ENCODE peak calls at places on chromosomes 16 and 17, in seven cellular contexts. One of them, this sample, is unnamed.

GRCh38 chr16:9092282-9092962 is 978 bp downstream of the HAPSTR1 start:
- DNase-seq in adrenal gland: peak; percentile 64
- DNase-seq in psoas muscle: peak; percentile 73
- DNase-seq in neural progenitor cell: peak; percentile 66
- DNase-seq in breast epithelium: peak; percentile 32
- DNase-seq in endodermal cell: peak; percentile 71
- DNase-seq in ovary: peak; percentile 72
- DNase-seq in this sample: no peak

GRCh38 chr16:85046957-85047866 is 19.6 kb downstream of the KIAA0513 start:
- DNase-seq in endodermal cell: peak; percentile 58
- DNase-seq in ovary: no peak
- DNase-seq in psoas muscle: peak; percentile 24
- DNase-seq in adrenal gland: no peak
- DNase-seq in breast epithelium: no peak
- DNase-seq in neural progenitor cell: no peak
- DNase-seq in this sample: no peak

GRCh38 chr17:49580055-49580721 is 4.5 kb downstream of the NXPH3 start:
- DNase-seq in psoas muscle: peak; percentile 52
- DNase-seq in ovary: no peak
- DNase-seq in adrenal gland: no peak
- DNase-seq in breast epithelium: no peak
- DNase-seq in endodermal cell: peak; percentile 52
- DNase-seq in neural progenitor cell: no peak
- DNase-seq in this sample: no peak

GRCh38 chr17:33082529-33083148 is 91.0 kb downstream of the SPACA3 start:
- DNase-seq in breast epithelium: no peak
- DNase-seq in neural progenitor cell: no peak
- DNase-seq in psoas muscle: no peak
- DNase-seq in ovary: no peak
- DNase-seq in adrenal gland: no peak
- DNase-seq in endodermal cell: peak; percentile 9
- DNase-seq in this sample: no peak

GRCh38 chr16:88962478-88963152 is 14.4 kb downstream of the CBFA2T3 start:
- DNase-seq in endodermal cell: no peak
- DNase-seq in neural progenitor cell: no peak
- DNase-seq in adrenal gland: no peak
- DNase-seq in breast epithelium: no peak
- DNase-seq in psoas muscle: peak; percentile 40
- DNase-seq in ovary: no peak
- DNase-seq in this sample: no peak

GRCh38 chr17:1643293-1643998 is 2.1 kb downstream of the SCARF1 start:
- DNase-seq in psoas muscle: peak; percentile 67
- DNase-seq in adrenal gland: no peak
- DNase-seq in ovary: peak; percentile 56
- DNase-seq in endodermal cell: peak; percentile 98
- DNase-seq in breast epithelium: peak; percentile 63
- DNase-seq in neural progenitor cell: peak; percentile 87
- DNase-seq in this sample: no peak

GRCh38 chr16:20952144-20952797 is 51.7 kb downstream of the LYRM1 start:
- DNase-seq in ovary: no peak
- DNase-seq in endodermal cell: no peak
- DNase-seq in psoas muscle: no peak
- DNase-seq in adrenal gland: no peak
- DNase-seq in breast epithelium: no peak
- DNase-seq in neural progenitor cell: no peak
- DNase-seq in this sample: no peak

GRCh38 chr16:83995756-83996155 is 27.7 kb downstream of the NECAB2 start:
- DNase-seq in endodermal cell: peak; percentile 76
- DNase-seq in neural progenitor cell: peak; percentile 90
- DNase-seq in breast epithelium: no peak
- DNase-seq in psoas muscle: no peak
- DNase-seq in adrenal gland: peak; percentile 83
- DNase-seq in ovary: no peak
- DNase-seq in this sample: no peak

GRCh38 chr17:45353047-45353446 is 36.2 kb upstream of the MAP3K14 start:
- DNase-seq in adrenal gland: peak; percentile 23
- DNase-seq in ovary: no peak
- DNase-seq in endodermal cell: no peak
- DNase-seq in breast epithelium: no peak
- DNase-seq in neural progenitor cell: no peak
- DNase-seq in psoas muscle: no peak
- DNase-seq in this sample: peak; percentile 6

GRCh38 chr16:89633064-89633631 is 19.7 kb downstream of the DPEP1 start:
- DNase-seq in endodermal cell: no peak
- DNase-seq in adrenal gland: no peak
- DNase-seq in ovary: no peak
- DNase-seq in psoas muscle: no peak
- DNase-seq in breast epithelium: no peak
- DNase-seq in neural progenitor cell: no peak
- DNase-seq in this sample: no peak

GRCh38 chr16:87108941-87109340 is 208.3 kb downstream of the C16orf95 start:
- DNase-seq in breast epithelium: no peak
- DNase-seq in psoas muscle: no peak
- DNase-seq in endodermal cell: no peak
- DNase-seq in neural progenitor cell: no peak
- DNase-seq in ovary: no peak
- DNase-seq in adrenal gland: no peak
- DNase-seq in this sample: no peak

GRCh38 chr17:78168906-78169793 is 769 bp downstream of the SYNGR2 start:
- DNase-seq in neural progenitor cell: peak; percentile 60
- DNase-seq in ovary: peak; percentile 60
- DNase-seq in breast epithelium: no peak
- DNase-seq in adrenal gland: peak; percentile 89
- DNase-seq in endodermal cell: peak; percentile 95
- DNase-seq in psoas muscle: peak; percentile 75
- DNase-seq in this sample: peak; percentile 47

GRCh38 chr16:1784977-1785845 is 2.5 kb downstream of the NUBP2 start:
- DNase-seq in neural progenitor cell: no peak
- DNase-seq in adrenal gland: no peak
- DNase-seq in psoas muscle: peak; percentile 45
- DNase-seq in ovary: peak; percentile 26
- DNase-seq in breast epithelium: no peak
- DNase-seq in endodermal cell: no peak
- DNase-seq in this sample: no peak

GRCh38 chr17:970388-970768 is 9.2 kb downstream of the NXN start:
- DNase-seq in neural progenitor cell: no peak
- DNase-seq in psoas muscle: no peak
- DNase-seq in endodermal cell: peak; percentile 60
- DNase-seq in adrenal gland: no peak
- DNase-seq in ovary: no peak
- DNase-seq in breast epithelium: no peak
- DNase-seq in this sample: no peak

GRCh38 chr16:54027126-54027922 is 259.3 kb downstream of the IRX3 start:
- DNase-seq in ovary: no peak
- DNase-seq in endodermal cell: no peak
- DNase-seq in adrenal gland: no peak
- DNase-seq in psoas muscle: no peak
- DNase-seq in neural progenitor cell: no peak
- DNase-seq in breast epithelium: no peak
- DNase-seq in this sample: no peak

GRCh38 chr17:39671651-39672521 is 3.6 kb downstream of the PNMT start:
- DNase-seq in neural progenitor cell: peak; percentile 79
- DNase-seq in ovary: no peak
- DNase-seq in endodermal cell: peak; percentile 92
- DNase-seq in breast epithelium: no peak
- DNase-seq in psoas muscle: peak; percentile 70
- DNase-seq in adrenal gland: peak; percentile 81
- DNase-seq in this sample: peak; percentile 33

GRCh38 chr17:57247261-57247660 is 9.1 kb upstream of the MSI2 start:
- DNase-seq in psoas muscle: no peak
- DNase-seq in breast epithelium: no peak
- DNase-seq in adrenal gland: no peak
- DNase-seq in neural progenitor cell: no peak
- DNase-seq in endodermal cell: no peak
- DNase-seq in ovary: no peak
- DNase-seq in this sample: no peak

GRCh38 chr16:68190099-68190498 is 45.8 kb downstream of the ESRP2 start:
- DNase-seq in ovary: no peak
- DNase-seq in psoas muscle: no peak
- DNase-seq in neural progenitor cell: no peak
- DNase-seq in adrenal gland: no peak
- DNase-seq in breast epithelium: no peak
- DNase-seq in endodermal cell: no peak
- DNase-seq in this sample: no peak

GRCh38 chr16:80151706-80152073 is 389.1 kb upstream of the DYNLRB2 start:
- DNase-seq in neural progenitor cell: no peak
- DNase-seq in psoas muscle: no peak
- DNase-seq in adrenal gland: no peak
- DNase-seq in ovary: no peak
- DNase-seq in endodermal cell: no peak
- DNase-seq in breast epithelium: no peak
- DNase-seq in this sample: no peak

DNA sequence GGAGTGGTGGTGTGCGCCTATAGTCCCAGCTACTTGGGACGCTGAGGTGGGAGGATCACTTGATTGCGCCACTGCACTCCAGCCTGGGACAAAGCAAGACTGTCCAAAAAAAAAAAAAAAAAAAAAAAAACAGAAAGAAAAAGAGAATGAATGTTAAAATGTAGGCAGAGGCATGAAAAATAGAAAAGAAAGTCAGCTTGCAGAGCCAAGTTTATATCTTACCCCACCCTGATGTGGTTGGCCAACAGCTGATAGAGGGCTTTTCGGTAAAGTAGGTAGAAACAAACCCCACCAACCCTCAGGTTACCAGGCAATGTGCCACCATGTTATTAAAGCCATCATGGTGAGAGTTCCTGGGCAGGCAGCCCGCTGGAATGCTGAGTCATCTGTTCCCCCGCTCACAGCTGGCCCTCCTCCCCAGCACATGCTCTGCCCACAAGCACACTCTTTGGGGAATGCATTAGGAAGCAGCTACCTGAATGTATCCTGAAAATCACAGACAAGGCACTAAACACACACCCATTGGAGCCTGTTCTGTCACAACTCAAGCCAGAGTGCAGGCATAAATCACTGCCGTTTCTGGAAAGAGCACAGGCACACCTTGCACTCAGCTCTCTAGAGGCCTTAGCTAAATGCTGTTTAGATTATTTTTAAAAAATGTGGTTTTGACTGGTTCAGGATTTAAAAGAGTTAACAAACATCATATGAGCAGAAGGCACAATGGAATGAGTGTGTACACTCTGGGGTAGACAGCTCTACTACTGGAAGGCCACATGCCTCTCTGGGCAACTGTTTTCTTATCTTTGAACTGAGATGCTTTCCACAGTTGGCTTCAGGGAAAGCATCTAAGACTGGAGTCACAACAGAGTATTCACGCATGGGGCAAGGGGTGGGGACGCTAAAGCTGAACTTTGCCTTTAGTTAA is 128.5 kb downstream of the PARN start:
- DNase-seq in adrenal gland: peak; percentile 96
- DNase-seq in endodermal cell: peak; percentile 88
- DNase-seq in breast epithelium: peak; percentile 89
- DNase-seq in psoas muscle: peak; percentile 95
- DNase-seq in ovary: peak; percentile 89
- DNase-seq in neural progenitor cell: peak; percentile 63
- DNase-seq in this sample: peak; percentile 65
- H3K27ac ChIP-seq in adrenal gland: peak overlapping the region; percentile 95
- H3K27ac ChIP-seq in endodermal cell: no peak overlapping the region
- H3K27ac ChIP-seq in breast epithelium: peak overlapping the region; percentile 67
- H3K27ac ChIP-seq in psoas muscle: peak overlapping the region; percentile 88
- H3K27ac ChIP-seq in ovary: peak overlapping the region; percentile 51
- H3K27ac ChIP-seq in neural progenitor cell: no peak overlapping the region
- H3K27ac ChIP-seq in this sample: peak overlapping the region; percentile 72

GRCh38 chr17:69597898-69598692 is 183.6 kb downstream of the MAP2K6 start:
- DNase-seq in breast epithelium: no peak
- DNase-seq in adrenal gland: no peak
- DNase-seq in neural progenitor cell: no peak
- DNase-seq in endodermal cell: no peak
- DNase-seq in ovary: no peak
- DNase-seq in psoas muscle: no peak
- DNase-seq in this sample: no peak

GRCh38 chr17:69607162-69607834 is 192.8 kb downstream of the MAP2K6 start:
- DNase-seq in neural progenitor cell: peak; percentile 84
- DNase-seq in adrenal gland: peak; percentile 93
- DNase-seq in breast epithelium: peak; percentile 67
- DNase-seq in endodermal cell: peak; percentile 89
- DNase-seq in psoas muscle: peak; percentile 86
- DNase-seq in ovary: peak; percentile 68
- DNase-seq in this sample: peak; percentile 51

GRCh38 chr17:69605571-69605970 is 191.1 kb downstream of the MAP2K6 start:
- DNase-seq in breast epithelium: no peak
- DNase-seq in ovary: no peak
- DNase-seq in adrenal gland: no peak
- DNase-seq in psoas muscle: no peak
- DNase-seq in neural progenitor cell: no peak
- DNase-seq in endodermal cell: no peak
- DNase-seq in this sample: no peak

GRCh38 chr17:69606142-69606800 is 191.8 kb downstream of the MAP2K6 start:
- DNase-seq in breast epithelium: no peak
- DNase-seq in adrenal gland: no peak
- DNase-seq in neural progenitor cell: no peak
- DNase-seq in endodermal cell: no peak
- DNase-seq in ovary: no peak
- DNase-seq in psoas muscle: no peak
- DNase-seq in this sample: no peak

GRCh38 chr17:69602969-69603368 is 188.5 kb downstream of the MAP2K6 start:
- DNase-seq in breast epithelium: no peak
- DNase-seq in endodermal cell: no peak
- DNase-seq in adrenal gland: no peak
- DNase-seq in ovary: no peak
- DNase-seq in psoas muscle: no peak
- DNase-seq in neural progenitor cell: no peak
- DNase-seq in this sample: no peak
- H3K27ac ChIP-seq in breast epithelium: no peak overlapping the region
- H3K27ac ChIP-seq in endodermal cell: no peak overlapping the region
- H3K27ac ChIP-seq in adrenal gland: no peak overlapping the region
- H3K27ac ChIP-seq in ovary: no peak overlapping the region
- H3K27ac ChIP-seq in psoas muscle: no peak overlapping the region
- H3K27ac ChIP-seq in neural progenitor cell: no peak overlapping the region
- H3K27ac ChIP-seq in this sample: no peak overlapping the region

GRCh38 chr17:55286681-55287589 is 22.2 kb downstream of the HLF start:
- DNase-seq in breast epithelium: no peak
- DNase-seq in endodermal cell: no peak
- DNase-seq in adrenal gland: peak; percentile 55
- DNase-seq in psoas muscle: no peak
- DNase-seq in neural progenitor cell: no peak
- DNase-seq in ovary: no peak
- DNase-seq in this sample: peak; percentile 8
- H3K27ac ChIP-seq in breast epithelium: peak overlapping the region; percentile 91
- H3K27ac ChIP-seq in endodermal cell: no peak overlapping the region
- H3K27ac ChIP-seq in adrenal gland: peak overlapping the region; percentile 89
- H3K27ac ChIP-seq in psoas muscle: no peak overlapping the region
- H3K27ac ChIP-seq in neural progenitor cell: no peak overlapping the region
- H3K27ac ChIP-seq in ovary: peak overlapping the region; percentile 89
- H3K27ac ChIP-seq in this sample: no peak overlapping the region

DNA sequence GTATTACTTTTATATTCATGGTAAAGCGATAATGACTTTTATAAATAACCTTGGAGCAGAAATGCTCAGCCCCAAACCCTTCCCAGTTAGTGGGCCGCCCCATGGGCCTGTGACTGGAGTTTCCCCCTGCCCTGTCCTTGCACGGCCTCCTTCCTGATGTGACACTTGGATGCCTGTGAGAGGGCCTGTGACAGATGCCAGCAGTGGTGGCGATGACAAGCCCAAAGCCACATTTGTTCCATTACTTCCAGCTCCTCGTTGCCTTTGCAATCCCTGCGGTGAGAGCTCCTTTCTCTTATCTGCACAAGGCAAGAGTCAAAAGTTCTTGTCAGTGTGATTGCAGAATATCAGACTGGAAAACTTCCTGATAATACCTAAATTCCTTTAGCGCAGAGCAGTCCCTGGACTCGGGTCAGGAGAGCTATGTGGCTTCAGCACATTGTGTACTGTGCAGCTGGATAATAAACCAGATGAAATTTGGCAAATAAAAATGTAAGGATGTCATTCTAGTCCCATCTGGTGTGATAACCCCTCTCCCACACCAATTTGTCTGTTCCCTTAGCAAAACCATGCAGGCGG is 54.4 kb upstream of the ARHGAP44 start:
- DNase-seq in endodermal cell: peak; percentile 46
- DNase-seq in adrenal gland: no peak
- DNase-seq in breast epithelium: no peak
- DNase-seq in psoas muscle: no peak
- DNase-seq in ovary: no peak
- DNase-seq in neural progenitor cell: no peak
- DNase-seq in this sample: no peak
- H3K27ac ChIP-seq in endodermal cell: no peak overlapping the region
- H3K27ac ChIP-seq in adrenal gland: peak overlapping the region; percentile 29
- H3K27ac ChIP-seq in breast epithelium: no peak overlapping the region
- H3K27ac ChIP-seq in psoas muscle: no peak overlapping the region
- H3K27ac ChIP-seq in ovary: no peak overlapping the region
- H3K27ac ChIP-seq in neural progenitor cell: no peak overlapping the region
- H3K27ac ChIP-seq in this sample: no peak overlapping the region

This sample was measured in substantia nigra.